ENCODE peak calls at places on chromosomes 12 and 14, in eight cellular contexts. Q, Y, V, B, X, L, A and J are unnamed samples.

GRCh38 chr12:54159140-54159539 is 29.6 kb downstream of the SMUG1 start:
- DNase-seq in V (peak; percentile 85), X (peak; percentile 90), Q (no peak), L (no peak), A (no peak), B (peak; percentile 75), Y (no peak), J (peak; percentile 98)

GRCh38 chr12:124904306-124905098 is 9.9 kb downstream of the UBC start:
- DNase-seq in L (peak; percentile 75), A (peak; percentile 94), X (no peak), Q (peak; percentile 94), Y (no peak), B (peak; percentile 82), V (no peak), J (peak; percentile 86)

GRCh38 chr12:131209082-131210070 is 255.7 kb downstream of the ADGRD1 start:
- DNase-seq in Q (no peak), X (no peak), B (no peak), Y (peak; percentile 1), V (no peak), A (no peak), L (no peak), J (peak; percentile 33)

GRCh38 chr14:100680439-100681051 is 46.1 kb upstream of the DLK1 start:
- DNase-seq in Y (no peak), Q (no peak), L (peak; percentile 36), X (no peak), V (no peak), B (no peak), A (no peak), J (no peak)

GRCh38 chr12:81757731-81758325 is 1.3 kb downstream of the PPFIA2 start:
- DNase-seq in L (no peak), A (no peak), Y (no peak), V (no peak), X (no peak), B (no peak), Q (no peak), J (no peak)

GRCh38 chr12:117587646-117588287 is 226.3 kb upstream of the NOS1 start:
- DNase-seq in Y (no peak), L (peak; percentile 50), V (peak; percentile 81), Q (no peak), A (peak; percentile 6), B (peak; percentile 50), X (peak; percentile 65), J (peak; percentile 93)

GRCh38 chr12:71661977-71662522 is 1.6 kb downstream of the ZFC3H1 start:
- DNase-seq in X (no peak), Q (peak; percentile 38), L (no peak), V (no peak), Y (no peak), B (no peak), A (no peak), J (no peak)

GRCh38 chr12:120007272-120007671 is 18.2 kb downstream of the BICDL1 start:
- DNase-seq in V (no peak), Y (peak; percentile 25), A (no peak), X (no peak), Q (no peak), L (no peak), B (no peak), J (no peak)

GRCh38 chr12:48021485-48022179 is 17.4 kb upstream of the COL2A1 start:
- DNase-seq in Y (no peak), A (no peak), Q (no peak), X (no peak), B (no peak), V (peak; percentile 81), L (no peak), J (peak; percentile 97)

GRCh38 chr14:69398053-69398817 is at the start of the genes ERH and SLC39A9:
- DNase-seq in B (peak; percentile 99), Y (peak; percentile 90), L (peak; percentile 96), V (peak; percentile 93), A (peak; percentile 98), Q (peak; percentile 91), X (peak; percentile 87), J (peak; percentile 96)

GRCh38 chr12:2233034-2233433 is 180.2 kb downstream of the CACNA1C start:
- DNase-seq in V (no peak), Q (peak; percentile 65), Y (no peak), B (no peak), L (no peak), A (no peak), X (no peak), J (no peak)

GRCh38 chr12:101021911-101022388 is 188.1 kb downstream of the SLC5A8 start:
- DNase-seq in X (no peak), A (peak; percentile 3), B (peak; percentile 73), L (no peak), Q (no peak), Y (no peak), V (no peak), J (no peak)

GRCh38 chr14:28323951-28324741 is 442.4 kb upstream of the FOXG1 start:
- DNase-seq in X (no peak), A (no peak), Y (no peak), L (no peak), V (no peak), Q (no peak), B (no peak), J (no peak)

GRCh38 chr12:109736552-109737108 is 23.0 kb downstream of the FAM222A start:
- DNase-seq in A (peak; percentile 65), V (peak; percentile 87), B (no peak), L (no peak), Y (peak; percentile 15), X (no peak), Q (peak; percentile 59), J (peak; percentile 97)

GRCh38 chr12:92745874-92746553 is 43.2 kb downstream of the PLEKHG7 start:
- DNase-seq in L (no peak), B (no peak), V (no peak), A (peak; percentile 94), X (no peak), Q (peak; percentile 77), Y (no peak), J (no peak)

GRCh38 chr14:72111921-72112320 is 179.7 kb downstream of the RGS6 start:
- DNase-seq in B (no peak), Q (no peak), L (no peak), A (no peak), V (no peak), X (no peak), Y (no peak), J (no peak)

GRCh38 chr12:53532524-53533445 is 25.5 kb upstream of the NPFF start:
- DNase-seq in A (no peak), L (no peak), X (no peak), Y (no peak), Q (no peak), B (no peak), V (no peak), J (no peak)